ENCODE peak calls at places on chromosomes 16 and 17, in nine cellular contexts. T is dorsolateral prefrontal cortex; D is CD4-positive, CD25-positive, alpha-beta regulatory T cell; Q is prostate gland; A is left ventricle myocardium inferior; G is substantia nigra; N is K562; O is psoas muscle; U is thoracic aorta. Z is an unnamed sample.

GRCh38 chr17:48571024-48571818 is 6.9 kb downstream of the HOXB4 start:
- DNase-seq in G (no peak), N (peak; percentile 38), U (no peak), Q (no peak), D (no peak), O (no peak), T (no peak), A (no peak), Z (no peak)

GRCh38 chr17:4513113-4514032 is 14.7 kb downstream of the SPNS2 start:
- DNase-seq in G (no peak), A (no peak), D (no peak), T (no peak), N (no peak), U (no peak), O (no peak), Q (no peak), Z (no peak)

GRCh38 chr16:47046726-47047602 is 73.5 kb upstream of the DNAJA2 start:
- DNase-seq in Q (no peak), N (no peak), D (no peak), T (no peak), U (no peak), O (no peak), G (no peak), A (no peak), Z (no peak)

GRCh38 chr17:57319806-57320205 is 63.5 kb downstream of the MSI2 start:
- DNase-seq in U (no peak), O (no peak), Q (no peak), A (no peak), G (no peak), D (no peak), N (no peak), T (no peak), Z (no peak)

GRCh38 chr17:61687769-61688168 is 96.8 kb upstream of the NACA2 start:
- DNase-seq in O (no peak), G (no peak), U (no peak), A (no peak), T (no peak), N (no peak), Q (no peak), D (no peak), Z (no peak)

GRCh38 chr16:17038415-17038814 is 432.3 kb downstream of the XYLT1 start:
- DNase-seq in U (no peak), T (no peak), N (no peak), Q (no peak), G (no peak), D (no peak), O (no peak), A (no peak), Z (no peak)

GRCh38 chr17:53749178-53749577 is 73.5 kb upstream of the KIF2B start:
- DNase-seq in O (no peak), U (no peak), D (no peak), T (no peak), G (no peak), N (peak; percentile 88), Q (no peak), A (no peak), Z (peak; percentile 12)

GRCh38 chr17:48113201-48113676 is 5.7 kb downstream of the SNX11 start:
- DNase-seq in D (peak; percentile 11), G (no peak), Q (no peak), U (no peak), A (no peak), N (no peak), T (no peak), O (no peak), Z (no peak)

GRCh38 chr17:38451030-38451839 is 23.0 kb downstream of the ARHGAP23 start:
- DNase-seq in T (no peak), N (no peak), U (no peak), D (no peak), Q (no peak), O (no peak), G (no peak), A (peak; percentile 65), Z (no peak)

GRCh38 chr16:27795992-27796614 is 246.2 kb downstream of the KATNIP start:
- DNase-seq in Q (no peak), N (peak; percentile 65), G (no peak), U (no peak), D (no peak), A (peak; percentile 41), T (no peak), O (no peak), Z (no peak)

GRCh38 chr17:44906010-44906646 is 6.9 kb upstream of the EFTUD2 start:
- DNase-seq in A (no peak), N (peak; percentile 75), G (no peak), O (no peak), D (no peak), Q (no peak), U (no peak), T (no peak), Z (no peak)

GRCh38 chr16:82995927-82996441 is 369.2 kb downstream of the CDH13 start:
- DNase-seq in A (no peak), N (no peak), Q (no peak), T (no peak), U (no peak), G (no peak), D (no peak), O (no peak), Z (peak; percentile 12)

GRCh38 chr16:69307856-69308255 is 3.3 kb upstream of the VPS4A start:
- DNase-seq in U (no peak), D (no peak), A (no peak), T (no peak), Q (no peak), O (no peak), G (no peak), N (no peak), Z (no peak)

GRCh38 chr16:57253410-57253927 is 8.4 kb downstream of the ARL2BP start:
- DNase-seq in A (no peak), O (no peak), Q (no peak), G (no peak), N (no peak), T (no peak), U (no peak), D (no peak), Z (no peak)

GRCh38 chr17:76119409-76120371 is 16.1 kb upstream of the EXOC7 start:
- DNase-seq in Q (no peak), T (no peak), U (no peak), N (no peak), G (no peak), A (no peak), O (no peak), D (no peak), Z (no peak)

GRCh38 chr17:2690165-2691068 is 21.1 kb downstream of the CLUH start:
- DNase-seq in U (no peak), Q (no peak), G (no peak), O (no peak), A (no peak), D (no peak), N (no peak), T (no peak), Z (no peak)

GRCh38 chr17:80455328-80455710 is 21.1 kb downstream of the NPTX1 start:
- DNase-seq in T (no peak), G (no peak), A (no peak), D (peak; percentile 28), N (peak; percentile 76), Q (no peak), O (peak; percentile 71), U (no peak), Z (no peak)

GRCh38 chr17:34840758-34841157 is 120.5 kb downstream of the CCT6B start:
- DNase-seq in D (no peak), T (no peak), O (no peak), U (no peak), Q (no peak), A (no peak), N (no peak), G (no peak), Z (no peak)

GRCh38 chr16:57609541-57610401 is 18.7 kb upstream of the ADGRG1 start:
- DNase-seq in T (no peak), Q (no peak), D (no peak), U (no peak), A (no peak), N (no peak), G (no peak), O (no peak), Z (no peak)

GRCh38 chr16:1812732-1813163 is 13.9 kb downstream of the HAGH start:
- DNase-seq in O (no peak), D (no peak), U (no peak), A (peak; percentile 75), T (peak; percentile 78), Q (peak; percentile 84), G (no peak), N (peak; percentile 82), Z (peak; percentile 26)

GRCh38 chr16:58084635-58085034 is 44.5 kb downstream of the CFAP20 start:
- DNase-seq in O (no peak), G (no peak), A (no peak), U (no peak), Q (no peak), D (no peak), N (no peak), T (no peak), Z (no peak)

DNA sequence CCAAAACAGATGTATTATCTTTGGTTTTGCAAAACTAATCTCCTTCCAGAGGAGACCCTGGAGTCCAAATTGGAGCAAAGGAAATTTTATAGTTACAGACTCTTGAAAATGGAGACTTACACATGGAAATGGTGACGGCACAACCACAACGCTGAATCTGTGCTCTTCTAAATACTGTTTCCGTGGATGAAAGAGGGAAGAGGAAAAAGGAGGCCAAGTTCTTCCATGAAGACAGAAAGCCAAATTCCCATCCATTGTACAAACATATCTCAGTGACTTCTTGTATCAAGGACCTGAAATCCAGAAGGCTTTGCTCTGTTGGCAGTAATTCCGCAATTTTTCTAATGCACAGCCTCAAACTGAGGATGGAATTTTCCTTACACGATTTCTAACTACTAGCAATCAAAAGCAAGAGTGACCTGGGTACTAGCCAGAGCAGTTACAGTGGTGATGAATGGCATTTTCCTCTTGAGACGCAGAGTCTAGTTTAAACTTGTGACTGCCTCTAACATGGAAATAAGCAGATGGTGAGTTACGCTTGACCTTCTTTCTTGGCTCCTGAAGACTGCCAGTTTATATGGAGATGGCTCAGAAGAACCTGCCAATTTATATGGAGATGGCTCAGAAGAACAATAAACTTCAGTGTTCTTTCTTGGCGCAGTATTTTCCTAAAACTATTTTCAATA is 38.4 kb downstream of the VPS53 start:
- DNase-seq in T (no peak), Q (no peak), G (no peak), A (no peak), O (no peak), U (no peak), D (no peak), N (no peak), Z (no peak)
- H3K27ac ChIP-seq in T (no peak overlapping the region), Q (peak overlapping the region; percentile 1), G (no peak overlapping the region), A (peak overlapping the region; percentile 59), O (no peak overlapping the region), U (peak overlapping the region; percentile 57), D (no peak overlapping the region), N (no peak overlapping the region), Z (no peak overlapping the region)

GRCh38 chr17:74888440-74888839 is 5.0 kb downstream of the FADS6 start:
- DNase-seq in Q (no peak), G (no peak), T (no peak), O (no peak), U (no peak), A (no peak), N (no peak), D (no peak), Z (no peak)
- H3K27ac ChIP-seq in Q (no peak overlapping the region), G (no peak overlapping the region), T (no peak overlapping the region), O (no peak overlapping the region), U (no peak overlapping the region), A (no peak overlapping the region), N (no peak overlapping the region), D (no peak overlapping the region), Z (no peak overlapping the region)

GRCh38 chr16:73095142-73095791 is 47.3 kb upstream of the ZFHX3 start:
- DNase-seq in T (no peak), N (no peak), A (no peak), O (no peak), G (no peak), Q (no peak), D (no peak), U (no peak), Z (no peak)
- H3K27ac ChIP-seq in T (no peak overlapping the region), N (no peak overlapping the region), A (no peak overlapping the region), O (peak overlapping the region; percentile 36), G (no peak overlapping the region), Q (no peak overlapping the region), D (no peak overlapping the region), U (peak overlapping the region; percentile 97), Z (no peak overlapping the region)

GRCh38 chr16:78060295-78060694 is 37.9 kb downstream of the CLEC3A start:
- DNase-seq in T (no peak), A (no peak), U (no peak), Q (no peak), O (no peak), G (no peak), N (peak; percentile 18), D (no peak), Z (no peak)
- H3K27ac ChIP-seq in T (no peak overlapping the region), A (no peak overlapping the region), U (no peak overlapping the region), Q (no peak overlapping the region), O (no peak overlapping the region), G (no peak overlapping the region), N (no peak overlapping the region), D (no peak overlapping the region), Z (no peak overlapping the region)